ENCODE peak calls at places on chromosomes 3 and 15, in six cellular contexts. G is AG09319, U is KBM-7, N is mucosa of gallbladder, M is COR-L47, L is NCI-H1694. W is an unnamed sample.

GRCh38 chr3:196127308-196128040 is 45.6 kb upstream of the TFRC start:
- DNase-seq in G (no peak), U (peak), N (no peak), M (no peak), L (no peak), W (no peak)

GRCh38 chr15:76996526-76997401 is 1.8 kb downstream of the PSTPIP1 start:
- DNase-seq in G (no peak), N (no peak), M (no peak), U (no peak), L (no peak), W (no peak)

GRCh38 chr15:97023131-97023844 is 692.8 kb downstream of the NR2F2 start:
- DNase-seq in U (no peak), L (no peak), G (no peak), N (no peak), M (no peak), W (no peak)

GRCh38 chr3:42101048-42101447 is 9.9 kb downstream of the TRAK1 start:
- DNase-seq in G (no peak), U (no peak), M (no peak), L (no peak), N (no peak), W (no peak)

GRCh38 chr15:78996876-78997275 is 52.0 kb upstream of the CTSH start:
- DNase-seq in L (no peak), N (no peak), M (no peak), U (no peak), G (no peak), W (no peak)

GRCh38 chr15:75661779-75662140 is 14.0 kb downstream of the SNX33 start:
- DNase-seq in U (no peak), G (no peak), L (no peak), N (no peak), M (no peak), W (no peak)

GRCh38 chr3:86890997-86891396 is 100.0 kb downstream of the VGLL3 start:
- DNase-seq in G (no peak), U (no peak), L (no peak), M (no peak), N (no peak), W (no peak)

GRCh38 chr15:78671626-78672211 is 30.7 kb upstream of the CHRNB4 start:
- DNase-seq in L (peak), U (no peak), M (peak), G (no peak), N (no peak), W (no peak)

GRCh38 chr15:101063891-101064794 is 145.0 kb downstream of the LRRK1 start:
- DNase-seq in N (no peak), G (no peak), L (no peak), U (no peak), M (no peak), W (peak)

GRCh38 chr3:179829391-179829790 is 176.6 kb downstream of the USP13 start:
- DNase-seq in U (no peak), G (no peak), M (no peak), L (no peak), N (no peak), W (no peak)

W was measured in coronary artery.